ENCODE peak calls at places on chromosomes 11 and 22, in four cellular contexts. B, R, G and U are unnamed samples.

GRCh38 chr11:15841898-15842297 is 514.4 kb downstream of the SOX6 start:
- DNase-seq in B (peak), R (no peak), G (no peak), U (no peak)

GRCh38 chr11:34921156-34921555 is 4.7 kb downstream of the PDHX start:
- DNase-seq in B (no peak), R (no peak), G (no peak), U (no peak)

GRCh38 chr11:45885921-45886721 is 670 bp downstream of the MAPK8IP1 start:
- DNase-seq in B (no peak), R (no peak), G (no peak), U (no peak)

GRCh38 chr11:2702771-2703486 is 3.1 kb upstream of the KCNQ1OT1 start:
- DNase-seq in B (no peak), R (no peak), G (peak), U (peak)

GRCh38 chr11:45108070-45109064 is 38.1 kb upstream of the PRDM11 start:
- DNase-seq in B (no peak), R (peak), G (no peak), U (no peak)

GRCh38 chr11:6259638-6260019 is at the start of gene CCKBR:
- DNase-seq in B (no peak), R (no peak), G (no peak), U (peak)

GRCh38 chr11:114259551-114259983 is 36.6 kb upstream of the NNMT start:
- DNase-seq in B (no peak), R (no peak), G (no peak), U (no peak)

GRCh38 chr11:116882386-116882785 is 45.0 kb upstream of the APOA1 start:
- DNase-seq in B (no peak), R (no peak), G (no peak), U (no peak)

GRCh38 chr22:48351376-48352085 is 1476.1 kb downstream of the BRD1 start:
- DNase-seq in B (no peak), R (no peak), G (no peak), U (peak)

GRCh38 chr11:68773521-68774187 is 22.3 kb upstream of the TESMIN start:
- DNase-seq in B (no peak), R (no peak), G (no peak), U (no peak)

GRCh38 chr11:43942651-43943356 is 367 bp downstream of the C11orf96 start:
- DNase-seq in B (no peak), R (no peak), G (peak), U (no peak)

GRCh38 chr11:13118194-13118593 is 109.1 kb downstream of the RASSF10 start:
- DNase-seq in B (no peak), R (peak), G (no peak), U (no peak)

GRCh38 chr11:86949995-86950993 is 4.9 kb downstream of the FZD4 start:
- DNase-seq in B (no peak), R (no peak), G (no peak), U (no peak)

GRCh38 chr11:64360403-64360980 is 1.5 kb downstream of the RPS6KA4 start:
- DNase-seq in B (no peak), R (no peak), G (no peak), U (no peak)

GRCh38 chr11:64358907-64359711 is at the start of gene RPS6KA4:
- DNase-seq in B (peak), R (no peak), G (peak), U (peak)

GRCh38 chr11:64358536-64358906 is 441 bp upstream of the RPS6KA4 start:
- DNase-seq in B (no peak), R (no peak), G (no peak), U (no peak)

GRCh38 chr11:64361659-64362058 is 2.7 kb downstream of the RPS6KA4 start:
- DNase-seq in B (no peak), R (no peak), G (no peak), U (no peak)

DNA sequence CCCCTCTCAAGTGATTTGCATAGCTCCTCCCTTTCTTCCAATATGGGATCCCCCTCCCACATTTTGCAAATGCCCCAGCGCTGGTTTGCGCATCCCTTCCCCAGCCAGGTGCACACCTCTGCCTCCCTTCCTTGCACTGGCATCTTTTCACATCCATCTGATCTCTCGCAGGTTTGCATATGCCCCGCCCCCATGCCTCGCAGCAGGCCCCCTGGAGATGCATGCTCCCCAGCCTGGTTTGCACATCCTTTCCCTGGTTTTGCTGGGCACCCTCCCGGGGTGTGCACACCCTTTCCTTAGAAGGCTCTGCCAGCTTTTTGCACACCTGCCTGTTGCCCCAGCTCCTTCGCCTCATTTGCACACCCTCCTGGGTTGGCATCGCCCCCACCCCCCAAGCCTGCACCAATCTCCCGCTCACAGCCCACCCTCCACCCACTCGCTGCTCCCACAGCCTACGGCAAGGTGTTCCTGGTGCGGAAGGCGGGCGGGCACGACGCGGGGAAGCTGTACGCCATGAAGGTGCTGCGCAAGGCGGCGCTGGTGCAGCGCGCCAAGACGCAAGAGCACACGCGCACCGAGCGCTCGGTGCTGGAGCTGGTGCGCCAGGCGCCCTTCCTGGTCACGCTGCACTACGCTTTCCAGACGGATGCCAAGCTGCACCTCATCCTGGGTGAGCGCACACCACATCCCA is 895 bp downstream of the RPS6KA4 start:
- DNase-seq in B (no peak), R (no peak), G (no peak), U (no peak)
- TF ChIP-seq POLR2A in B (no peak), R (no peak), G (no peak), U (no peak)

GRCh38 chr11:73307323-73308002 is 613 bp upstream of the ARHGEF17 start:
- DNase-seq in B (peak), R (peak), G (peak), U (peak)
- H3K27ac ChIP-seq in B (peak), R (peak), G (peak), U (peak)

DNA sequence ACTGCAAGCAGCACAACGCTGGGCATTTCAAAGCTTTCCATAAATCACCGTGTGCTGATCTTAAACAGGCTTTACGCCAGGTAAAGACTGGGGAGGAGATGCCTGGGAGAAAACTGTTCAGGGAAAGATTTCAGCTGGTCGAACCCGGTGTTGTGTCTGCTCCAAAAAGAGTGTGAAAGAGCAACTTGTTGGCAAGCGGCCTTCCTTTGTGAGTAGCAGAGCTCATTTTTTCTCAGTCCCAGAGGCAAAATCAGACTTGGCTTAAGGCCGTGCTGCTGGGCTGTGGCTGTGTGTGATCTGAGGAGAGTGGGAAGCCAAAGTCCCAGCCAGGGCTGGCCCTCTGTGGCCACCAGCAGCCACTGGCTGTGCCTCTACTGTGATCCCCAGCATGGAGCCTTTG is 75.7 kb upstream of the E2F8 start:
- DNase-seq in B (peak), R (peak), G (no peak), U (no peak)
- TF ChIP-seq POLR2A in B (no peak), R (no peak), G (no peak), U (no peak)

DNA sequence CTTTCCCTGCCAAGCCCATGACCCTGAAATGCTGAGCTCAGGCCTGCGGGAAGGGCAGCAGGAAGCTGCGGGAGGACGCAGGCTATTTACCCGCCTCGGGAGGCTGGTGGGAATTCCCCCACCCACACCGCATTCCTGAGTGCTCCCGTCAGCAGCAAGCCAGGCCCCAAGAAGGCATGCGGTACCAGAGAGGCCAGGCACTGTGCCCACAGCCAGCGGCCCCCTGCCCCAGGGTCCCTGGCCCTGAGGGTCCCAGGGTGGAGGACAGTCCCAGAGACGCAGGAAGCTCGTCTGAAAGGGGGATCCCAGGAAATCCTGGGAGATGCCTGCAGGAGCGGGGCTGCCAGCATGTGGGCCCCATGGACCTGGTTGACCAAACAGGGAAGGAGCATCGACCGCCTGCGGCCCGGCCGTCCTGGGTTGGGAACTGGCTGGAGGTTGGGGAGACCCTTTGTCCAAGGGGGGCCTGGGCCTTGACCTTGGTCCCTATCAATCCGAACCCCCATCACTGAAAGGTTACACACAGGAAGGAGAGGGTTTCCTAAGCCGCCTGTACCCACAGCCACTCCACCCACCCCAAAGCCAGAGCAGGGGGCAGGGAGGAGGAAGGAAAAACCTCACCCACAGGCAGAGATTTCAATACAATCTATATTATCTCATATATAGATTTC is 17.0 kb downstream of the MAFF start:
- DNase-seq in B (peak), R (no peak), G (peak), U (no peak)
- H3K27ac ChIP-seq in B (peak), R (peak), G (peak), U (peak)

DNA sequence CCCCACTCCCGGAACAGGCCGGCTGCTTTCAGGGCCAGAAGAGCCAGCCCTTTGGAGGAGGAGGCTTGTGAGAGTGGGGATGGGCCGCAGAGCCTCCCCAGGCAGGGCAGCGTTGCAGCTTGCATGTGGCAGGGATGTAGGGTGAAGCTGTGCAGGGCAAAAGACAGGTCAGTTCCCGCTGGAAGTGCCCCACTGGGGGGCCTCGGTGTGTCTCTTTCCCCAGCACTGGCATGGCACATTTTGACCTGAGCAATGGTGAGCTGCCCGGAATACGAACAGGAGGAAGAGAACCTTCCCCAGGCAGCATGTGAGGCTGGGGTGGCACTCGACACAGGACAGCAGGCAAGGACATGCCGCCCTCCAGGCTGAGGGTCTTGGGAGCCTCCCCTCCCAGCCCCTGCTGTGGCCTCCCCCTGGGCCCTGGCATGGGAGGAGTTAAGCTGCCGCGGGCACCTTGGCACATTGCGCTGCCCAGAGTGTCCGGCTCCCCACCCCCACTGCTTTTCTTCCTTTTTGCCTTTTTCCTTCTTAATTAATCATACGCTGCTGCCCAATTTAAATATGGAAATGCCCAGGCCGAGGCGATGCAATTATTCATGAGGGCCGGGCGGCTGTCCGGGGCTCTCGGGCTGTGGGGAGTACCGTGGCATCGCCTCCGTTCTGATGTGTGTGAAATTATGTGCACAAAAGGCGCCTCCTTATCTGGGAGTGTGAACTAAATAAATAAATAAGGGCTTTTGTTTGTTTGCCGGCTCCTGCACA is 76.0 kb upstream of the WNT7B start:
- DNase-seq in B (peak), R (no peak), G (peak), U (peak)
- TF ChIP-seq POLR2A in B (peak), R (no peak), G (no peak), U (no peak)

GRCh38 chr22:39686776-39687525 is 116.4 kb downstream of the CACNA1I start:
- DNase-seq in B (no peak), R (no peak), G (no peak), U (no peak)

GRCh38 chr22:39688186-39688768 is 117.7 kb downstream of the CACNA1I start:
- DNase-seq in B (no peak), R (no peak), G (no peak), U (no peak)

GRCh38 chr22:39685336-39686177 is 115.0 kb downstream of the CACNA1I start:
- DNase-seq in B (no peak), R (no peak), G (no peak), U (no peak)

GRCh38 chr22:39684702-39685281 is 114.2 kb downstream of the CACNA1I start:
- DNase-seq in B (no peak), R (no peak), G (no peak), U (no peak)

GRCh38 chr22:39686178-39686620 is 115.6 kb downstream of the CACNA1I start:
- DNase-seq in B (no peak), R (no peak), G (no peak), U (no peak)
- H3K27ac ChIP-seq in B (no peak), R (no peak), G (no peak), U (no peak)